ENCODE peak calls at places on chromosome 14, in seven cellular contexts. R is activated naive CD4-positive, alpha-beta T cell treated with anti-CD3 and anti-CD28 coated beads, Interleukin-2, amount 10 ng/mL, durations not matched to agents 7 days and 5 days; B is MG63; O is germinal center; H is fibroblast of lung; N is NK-92 treated with Interleukin-12 subunit alpha and Interleukin-12 subunit beta, amount 100 ng/mL, for 24 hours; P is PC-3. Q is an unnamed sample.

GRCh38 chr14:70701610-70702009 is 59.9 kb downstream of the TTC9 start:
- DNase-seq in R (no peak), B (no peak), O (no peak), H (no peak), N (no peak), P (no peak), Q (no peak)

GRCh38 chr14:75715926-75716780 is 55.1 kb downstream of the TTLL5 start:
- DNase-seq in R (no peak), B (peak), O (no peak), H (peak), N (no peak), P (peak), Q (no peak)

GRCh38 chr14:89041245-89041585 is 216.8 kb downstream of the TTC8 start:
- DNase-seq in R (no peak), B (no peak), O (no peak), H (no peak), N (no peak), P (peak), Q (no peak)

GRCh38 chr14:75402867-75403413 is 24.9 kb upstream of the JDP2 start:
- DNase-seq in R (no peak), B (no peak), O (no peak), H (no peak), N (no peak), P (no peak), Q (no peak)

GRCh38 chr14:95514131-95515079 is 2.0 kb downstream of the SYNE3 start:
- DNase-seq in R (peak), B (no peak), O (no peak), H (no peak), N (no peak), P (no peak), Q (no peak)

GRCh38 chr14:103679351-103679750 is 35.9 kb downstream of the XRCC3 start:
- DNase-seq in R (peak), B (no peak), O (peak), H (no peak), N (no peak), P (peak), Q (peak)

GRCh38 chr14:60064491-60065072 is 27.1 kb upstream of the PCNX4 start:
- DNase-seq in R (no peak), B (no peak), O (peak), H (peak), N (no peak), P (peak), Q (peak)

GRCh38 chr14:41606249-41607118 is at the start of gene LRFN5:
- DNase-seq in R (no peak), B (peak), O (no peak), H (peak), N (no peak), P (peak), Q (no peak)

GRCh38 chr14:56949828-56950227 is 139.5 kb upstream of the OTX2 start:
- DNase-seq in R (no peak), B (peak), O (no peak), H (no peak), N (no peak), P (no peak), Q (no peak)

GRCh38 chr14:32761381-32761968 is 177.2 kb upstream of the NPAS3 start:
- DNase-seq in R (no peak), B (no peak), O (no peak), H (peak), N (no peak), P (peak), Q (no peak)

GRCh38 chr14:75030147-75030546 is 21.1 kb downstream of the MLH3 start:
- DNase-seq in R (no peak), B (no peak), O (no peak), H (no peak), N (no peak), P (no peak), Q (no peak)

Q was measured in glomerular endothelial cell.